ENCODE peak calls at places on chromosomes 2 and 18, in nine cellular contexts. M, P, D, F, R, U, Y, A and H are unnamed samples.

GRCh38 chr2:60002158-60002867 is 551.1 kb downstream of the BCL11A start:
- DNase-seq in M (no peak), P (no peak), D (no peak), F (no peak), R (no peak), U (no peak), Y (no peak), A (no peak), H (peak; percentile 12)

GRCh38 chr2:184367211-184367610 is 231.1 kb upstream of the ZNF804A start:
- DNase-seq in M (no peak), P (no peak), D (no peak), F (no peak), R (no peak), U (no peak), Y (no peak), A (no peak), H (no peak)

GRCh38 chr2:112938904-112939303 is 27.9 kb downstream of the IL37 start:
- DNase-seq in M (peak; percentile 53), P (no peak), D (peak; percentile 74), F (no peak), R (no peak), U (no peak), Y (peak; percentile 24), A (no peak), H (no peak)

GRCh38 chr18:78579449-78579848 is 400.2 kb upstream of the SALL3 start:
- DNase-seq in M (no peak), P (no peak), D (no peak), F (no peak), R (no peak), U (no peak), Y (no peak), A (no peak), H (no peak)

GRCh38 chr18:60372598-60372997 is at the start of gene MC4R:
- DNase-seq in M (peak; percentile 73), P (no peak), D (peak; percentile 20), F (no peak), R (peak; percentile 95), U (peak; percentile 38), Y (peak; percentile 31), A (no peak), H (peak; percentile 17)

GRCh38 chr18:3062798-3063563 is 50.0 kb upstream of the LPIN2 start:
- DNase-seq in M (peak; percentile 47), P (no peak), D (peak; percentile 31), F (peak; percentile 45), R (peak; percentile 70), U (peak; percentile 80), Y (peak; percentile 46), A (peak; percentile 28), H (peak; percentile 75)

GRCh38 chr2:71120195-71120594 is 9.8 kb downstream of the MCEE start:
- DNase-seq in M (no peak), P (no peak), D (no peak), F (no peak), R (no peak), U (peak; percentile 9), Y (no peak), A (no peak), H (no peak)

GRCh38 chr2:96530474-96531357 is 5.8 kb upstream of the ARID5A start:
- DNase-seq in M (peak; percentile 31), P (no peak), D (no peak), F (no peak), R (no peak), U (no peak), Y (no peak), A (no peak), H (peak; percentile 25)